ENCODE peak calls at places on chromosomes 4 and X, in seven cellular contexts. X, G, L, Z, R, P and A are unnamed samples. For H3K4me1 and H3K9me3, the result is how much of the 10 kb centered on the place peaks cover.

GRCh38 chr4:48388504-48389154 is 47.3 kb downstream of the SLAIN2 start:
- DNase-seq in X (peak), G (no peak), L (no peak), Z (no peak), R (no peak), P (no peak), A (no peak)

GRCh38 chr4:15536552-15537499 is 67.1 kb downstream of the CC2D2A start:
- DNase-seq in X (no peak), G (no peak), L (no peak), Z (no peak), R (no peak), P (no peak), A (no peak)

GRCh38 chr4:84966382-84967291 is at the start of gene WDFY3:
- DNase-seq in X (peak), G (peak), L (peak), Z (no peak), R (peak), P (peak), A (peak)

GRCh38 chrX:9923357-9923756 is 43.8 kb upstream of the CLDN34 start:
- DNase-seq in X (no peak), G (no peak), L (no peak), Z (no peak), R (no peak), P (peak), A (no peak)

GRCh38 chr4:17584502-17585213 is 7.7 kb downstream of the LAP3 start:
- DNase-seq in X (no peak), G (no peak), L (no peak), Z (no peak), R (no peak), P (no peak), A (no peak)

GRCh38 chr4:21888195-21888976 is 60.2 kb downstream of the KCNIP4 start:
- DNase-seq in X (peak), G (no peak), L (no peak), Z (no peak), R (no peak), P (no peak), A (peak)

GRCh38 chr4:13872145-13872544 is 244.6 kb upstream of the BOD1L1 start:
- DNase-seq in X (no peak), G (no peak), L (no peak), Z (no peak), R (no peak), P (no peak), A (no peak)

GRCh38 chrX:70664726-70665125 is 220.1 kb downstream of the DLG3 start:
- DNase-seq in X (peak), G (no peak), L (no peak), Z (peak), R (peak), P (peak), A (peak)

GRCh38 chrX:78922754-78923153 is 22.4 kb upstream of the P2RY10 start:
- DNase-seq in X (no peak), G (no peak), L (no peak), Z (no peak), R (no peak), P (no peak), A (no peak)

GRCh38 chrX:40573763-40574162 is 7.0 kb upstream of the ATP6AP2 start:
- DNase-seq in X (peak), G (no peak), L (no peak), Z (peak), R (no peak), P (peak), A (peak)

GRCh38 chr4:138222041-138222440 is 20.1 kb downstream of the SLC7A11 start:
- DNase-seq in X (peak), G (no peak), L (no peak), Z (no peak), R (no peak), P (peak), A (peak)

DNA sequence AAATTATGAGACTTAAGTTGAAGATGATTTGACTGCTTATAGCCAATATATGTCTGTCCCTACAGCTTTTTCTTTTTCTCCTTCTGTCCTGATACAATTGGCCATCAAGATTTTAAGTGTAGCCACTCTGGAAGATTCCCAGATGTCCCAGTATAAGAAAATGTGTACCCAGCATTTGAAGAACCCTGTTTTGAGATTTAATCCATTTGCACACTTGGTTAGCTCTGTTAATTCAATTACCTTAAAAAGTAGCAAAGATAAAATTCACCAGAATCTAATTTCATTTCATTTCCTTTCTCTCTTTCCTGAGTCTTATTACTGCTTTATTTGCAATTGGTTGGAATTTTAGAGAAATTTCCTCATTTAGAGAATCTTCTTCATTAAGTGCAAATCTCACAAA is 81.4 kb downstream of the DDIT4L start:
- DNase-seq in X (no peak), G (no peak), L (no peak), Z (no peak), R (peak), P (no peak), A (no peak)
- H3K4me1 ChIP-seq in X (under half), G (under half), L (under half), Z (under half), R (under half), P (under half), A (under half)

GRCh38 chr4:158179465-158179864 is 6.6 kb upstream of the GASK1B start:
- DNase-seq in X (no peak), G (no peak), L (no peak), Z (no peak), R (no peak), P (peak), A (no peak)

GRCh38 chr4:158176776-158177175 is 4.0 kb upstream of the GASK1B start:
- DNase-seq in X (no peak), G (no peak), L (no peak), Z (no peak), R (no peak), P (no peak), A (no peak)

GRCh38 chr4:158182736-158183135 is 9.9 kb upstream of the GASK1B start:
- DNase-seq in X (no peak), G (no peak), L (no peak), Z (no peak), R (peak), P (no peak), A (no peak)

GRCh38 chr4:158186815-158187214 is 14.0 kb upstream of the GASK1B start:
- DNase-seq in X (no peak), G (no peak), L (no peak), Z (no peak), R (no peak), P (no peak), A (no peak)

GRCh38 chr4:158181906-158182305 is 9.1 kb upstream of the GASK1B start:
- DNase-seq in X (no peak), G (no peak), L (no peak), Z (no peak), R (no peak), P (no peak), A (no peak)
- H3K4me3 ChIP-seq in X (no peak), G (no peak), L (no peak), Z (no peak), R (no peak), P (no peak), A (no peak)

GRCh38 chr4:110620352-110621327 is 2.2 kb downstream of the PITX2 start:
- DNase-seq in X (peak), G (no peak), L (no peak), Z (peak), R (peak), P (peak), A (peak)

GRCh38 chr4:110622841-110623709 is at the start of gene PITX2:
- DNase-seq in X (peak), G (no peak), L (no peak), Z (peak), R (peak), P (peak), A (peak)

GRCh38 chr4:110619401-110620247 is 3.3 kb downstream of the PITX2 start:
- DNase-seq in X (peak), G (no peak), L (no peak), Z (no peak), R (no peak), P (no peak), A (peak)

GRCh38 chr4:110621839-110622751 is 782 bp downstream of the PITX2 start:
- DNase-seq in X (peak), G (no peak), L (no peak), Z (no peak), R (no peak), P (no peak), A (no peak)

DNA sequence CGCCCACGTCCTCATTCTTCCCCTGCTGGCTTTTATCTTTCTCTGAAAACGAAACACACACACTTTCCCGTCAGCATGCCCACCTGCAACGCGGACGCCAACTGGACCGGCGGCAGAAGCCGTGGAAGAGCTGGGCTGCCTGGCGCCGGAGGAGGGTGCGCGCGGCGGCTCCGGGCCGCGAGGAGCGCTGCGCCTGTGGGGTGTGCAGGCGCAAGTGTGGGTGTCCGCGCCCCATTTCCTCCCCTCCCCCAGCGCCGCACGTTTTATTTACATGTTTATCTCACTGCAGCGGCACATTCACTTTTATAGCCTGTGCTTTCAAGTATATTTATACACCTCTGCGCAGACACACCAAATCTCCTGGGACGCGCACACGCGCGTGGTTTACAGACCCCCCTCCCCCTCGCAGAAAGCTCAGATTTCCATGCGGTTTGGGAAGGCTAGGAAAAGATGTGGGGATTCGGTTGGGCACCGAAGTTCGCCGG is 1.5 kb downstream of the PITX2 start:
- DNase-seq in X (peak), G (no peak), L (no peak), Z (no peak), R (no peak), P (no peak), A (no peak)
- H3K9me3 ChIP-seq in X (under half), G (under half), L (under half), Z (under half), R (under half), P (under half), A (under half)

GRCh38 chr4:41125558-41126311 is 88.6 kb downstream of the APBB2 start:
- DNase-seq in X (no peak), G (no peak), L (no peak), Z (no peak), R (no peak), P (no peak), A (no peak)

GRCh38 chr4:41129936-41130440 is 84.4 kb downstream of the APBB2 start:
- DNase-seq in X (no peak), G (no peak), L (no peak), Z (no peak), R (no peak), P (no peak), A (peak)

GRCh38 chr4:41132055-41132683 is 82.2 kb downstream of the APBB2 start:
- DNase-seq in X (no peak), G (no peak), L (peak), Z (no peak), R (no peak), P (no peak), A (no peak)

GRCh38 chr4:41124916-41125548 is 89.3 kb downstream of the APBB2 start:
- DNase-seq in X (no peak), G (no peak), L (no peak), Z (no peak), R (no peak), P (no peak), A (no peak)

DNA sequence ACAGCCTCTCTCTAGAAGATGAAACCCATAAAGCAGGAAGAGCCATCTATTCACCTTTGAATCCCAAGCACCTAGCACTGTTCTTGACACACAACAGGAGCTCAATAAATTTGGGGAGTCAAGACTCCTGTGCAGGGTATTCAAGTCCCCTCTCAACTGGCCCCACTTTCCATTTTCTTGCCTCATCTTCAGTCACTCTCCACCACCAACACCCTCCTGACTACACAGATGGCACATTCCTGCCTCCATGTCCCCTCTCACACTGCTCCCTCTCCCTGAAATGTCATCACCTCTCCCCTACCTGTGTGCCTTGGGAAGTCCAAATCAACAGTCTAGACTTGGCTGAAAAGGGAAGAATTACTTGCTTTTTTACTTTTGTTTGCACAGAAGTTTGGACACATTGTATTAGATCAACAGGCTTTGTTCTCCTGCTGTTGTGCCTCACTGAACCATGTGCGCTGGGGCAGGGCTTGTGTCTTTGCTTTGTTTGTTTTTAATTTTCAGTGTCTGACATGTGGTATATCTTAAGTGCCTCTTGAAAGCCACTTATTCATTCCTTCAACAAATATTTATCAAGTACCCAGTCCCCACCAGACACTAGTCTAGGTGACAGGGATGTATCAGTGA is 85.1 kb downstream of the APBB2 start:
- DNase-seq in X (no peak), G (no peak), L (no peak), Z (no peak), R (no peak), P (no peak), A (peak)
- H3K4me1 ChIP-seq in X (under half), G (half or more), L (under half), Z (under half), R (under half), P (under half), A (under half)

GRCh38 chrX:150982786-150983525 is at the start of gene HMGB3:
- DNase-seq in X (peak), G (peak), L (peak), Z (peak), R (peak), P (peak), A (peak)
- H3K4me3 ChIP-seq in X (peak), G (peak), L (peak), Z (peak), R (peak), P (peak), A (peak)

GRCh38 chr4:79211490-79211889 is 114.4 kb downstream of the NAA11 start:
- DNase-seq in X (no peak), G (no peak), L (no peak), Z (no peak), R (no peak), P (no peak), A (no peak)
- H3K9me3 ChIP-seq in X (under half), G (under half), L (under half), Z (under half), R (under half), P (under half), A (under half)

DNA sequence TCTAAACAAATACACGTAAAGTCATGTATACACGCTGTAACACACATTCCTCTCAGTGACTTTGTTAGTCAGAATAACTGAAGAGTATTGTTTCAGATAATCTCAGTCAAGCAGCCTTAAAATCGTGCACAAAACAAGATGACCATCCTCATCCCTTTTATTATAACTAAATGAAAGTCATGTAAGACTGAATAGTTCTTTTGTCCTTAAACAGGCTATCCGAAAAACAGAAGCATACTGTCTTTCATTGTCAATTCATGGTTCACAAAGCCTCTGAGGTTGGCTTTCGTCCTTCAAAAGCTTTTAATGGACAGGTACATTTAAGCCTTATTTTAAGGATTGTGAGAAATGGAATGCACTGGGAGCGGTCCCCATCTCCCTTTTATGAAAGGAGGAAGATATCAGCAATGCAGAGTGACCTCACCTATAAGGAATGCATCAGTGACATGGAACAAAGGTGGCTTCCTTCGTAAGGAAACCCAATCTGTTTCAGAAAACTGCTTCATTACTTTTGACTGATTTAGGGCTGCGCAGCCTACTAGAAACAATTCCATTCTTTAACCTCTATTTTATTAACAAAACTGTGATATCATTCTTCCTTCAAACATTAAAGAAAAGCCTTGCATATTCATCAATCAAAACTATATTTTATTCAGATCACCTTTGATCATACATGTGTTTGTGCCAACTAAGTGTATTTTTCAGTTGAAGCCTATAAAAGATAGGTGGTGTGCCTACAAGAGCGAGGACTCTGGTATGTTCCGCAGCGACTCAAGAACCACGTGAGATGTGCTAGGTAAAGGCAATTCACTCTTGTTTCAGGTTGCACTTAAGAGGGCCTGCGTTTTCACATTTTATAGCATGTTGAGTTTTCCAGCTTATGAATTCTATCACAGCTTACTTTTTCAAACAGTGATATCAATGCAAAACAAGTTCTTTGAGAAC is 19.2 kb downstream of the SH3RF1 start:
- DNase-seq in X (no peak), G (no peak), L (no peak), Z (no peak), R (no peak), P (peak), A (no peak)
- H3K4me1 ChIP-seq in X (under half), G (half or more), L (under half), Z (under half), R (under half), P (half or more), A (under half)

GRCh38 chr4:139734875-139735380 is 69.3 kb downstream of the MGST2 start:
- DNase-seq in X (peak), G (peak), L (peak), Z (peak), R (peak), P (peak), A (peak)
- H3K4me3 ChIP-seq in X (peak), G (peak), L (peak), Z (peak), R (peak), P (peak), A (peak)